ENCODE peak calls at places on chromosome 14, in nine cellular contexts. Q, X, B, D, I, G, A, R and O are unnamed samples.

GRCh38 chr14:21257395-21258193 is 11.6 kb downstream of the HNRNPC start:
- DNase-seq in Q (no peak), X (no peak), B (no peak), D (no peak), I (no peak), G (no peak), A (no peak), R (no peak), O (no peak)

GRCh38 chr14:100783630-100784321 is 42.1 kb upstream of the MEG3 start:
- DNase-seq in Q (no peak), X (peak; percentile 44), B (no peak), D (no peak), I (no peak), G (no peak), A (no peak), R (no peak), O (no peak)

GRCh38 chr14:51419685-51420084 is 179.6 kb downstream of the TMX1 start:
- DNase-seq in Q (no peak), X (no peak), B (no peak), D (no peak), I (no peak), G (no peak), A (peak; percentile 4), R (no peak), O (no peak)

GRCh38 chr14:92380582-92380981 is 57.6 kb downstream of the SLC24A4 start:
- DNase-seq in Q (no peak), X (no peak), B (no peak), D (no peak), I (no peak), G (no peak), A (no peak), R (no peak), O (no peak)

GRCh38 chr14:61296707-61297502 is 15.8 kb upstream of the TMEM30B start:
- DNase-seq in Q (no peak), X (no peak), B (peak; percentile 31), D (no peak), I (no peak), G (no peak), A (no peak), R (peak; percentile 44), O (no peak)

GRCh38 chr14:104105071-104105821 is 19.7 kb downstream of the ASPG start:
- DNase-seq in Q (no peak), X (peak; percentile 36), B (no peak), D (no peak), I (no peak), G (no peak), A (no peak), R (no peak), O (no peak)

GRCh38 chr14:50230601-50231474 is 540 bp downstream of the SOS2 start:
- DNase-seq in Q (peak; percentile 14), X (peak; percentile 81), B (peak; percentile 43), D (no peak), I (peak; percentile 18), G (peak; percentile 50), A (peak; percentile 43), R (peak; percentile 17), O (peak; percentile 37)

GRCh38 chr14:59313063-59314018 is 124.9 kb downstream of the DAAM1 start:
- DNase-seq in Q (no peak), X (no peak), B (no peak), D (no peak), I (no peak), G (no peak), A (no peak), R (no peak), O (no peak)

GRCh38 chr14:102770147-102770909 is 6.9 kb upstream of the TRAF3 start:
- DNase-seq in Q (no peak), X (no peak), B (no peak), D (no peak), I (no peak), G (no peak), A (no peak), R (no peak), O (no peak)

GRCh38 chr14:74514471-74514932 is 20.9 kb downstream of the ISCA2 start:
- DNase-seq in Q (peak; percentile 61), X (peak; percentile 48), B (no peak), D (no peak), I (no peak), G (no peak), A (no peak), R (no peak), O (peak; percentile 65)

GRCh38 chr14:100015251-100015655 is 50.0 kb upstream of the EVL start:
- DNase-seq in Q (no peak), X (no peak), B (no peak), D (peak; percentile 25), I (no peak), G (no peak), A (no peak), R (no peak), O (no peak)

GRCh38 chr14:35578135-35578534 is 44.2 kb downstream of the INSM2 start:
- DNase-seq in Q (no peak), X (no peak), B (no peak), D (no peak), I (no peak), G (no peak), A (no peak), R (no peak), O (no peak)